ENCODE peak calls at places on chromosomes 1 and 21, in eight cellular contexts. One of them, this sample, is unnamed.

GRCh38 chr1:19013826-19014548 is 57.5 kb upstream of the IFFO2 start:
- DNase-seq in fibroblast of lung: no peak
- DNase-seq in ureter: no peak
- DNase-seq in naive thymus-derived CD4-positive, alpha-beta T cell: no peak
- DNase-seq in HL-60: no peak
- DNase-seq in EL: no peak
- DNase-seq in Right ventricle myocardium superior: no peak
- DNase-seq in HFFc6: no peak
- DNase-seq in this sample: no peak

GRCh38 chr1:110829955-110830553 is 42.9 kb upstream of the CD53 start:
- DNase-seq in fibroblast of lung: peak
- DNase-seq in naive thymus-derived CD4-positive, alpha-beta T cell: peak
- DNase-seq in ureter: no peak
- DNase-seq in HFFc6: no peak
- DNase-seq in Right ventricle myocardium superior: no peak
- DNase-seq in HL-60: peak
- DNase-seq in EL: peak
- DNase-seq in this sample: peak

GRCh38 chr1:246428542-246429308 is 78.4 kb downstream of the SMYD3 start:
- DNase-seq in fibroblast of lung: peak
- DNase-seq in Right ventricle myocardium superior: no peak
- DNase-seq in ureter: no peak
- DNase-seq in HL-60: peak
- DNase-seq in HFFc6: peak
- DNase-seq in naive thymus-derived CD4-positive, alpha-beta T cell: no peak
- DNase-seq in EL: peak
- DNase-seq in this sample: peak

GRCh38 chr21:16945580-16945979 is 567.3 kb upstream of the CXADR start:
- DNase-seq in ureter: no peak
- DNase-seq in EL: no peak
- DNase-seq in naive thymus-derived CD4-positive, alpha-beta T cell: no peak
- DNase-seq in HFFc6: no peak
- DNase-seq in HL-60: no peak
- DNase-seq in fibroblast of lung: no peak
- DNase-seq in Right ventricle myocardium superior: no peak
- DNase-seq in this sample: no peak

GRCh38 chr1:162878000-162878596 is 17.1 kb upstream of the CCDC190 start:
- DNase-seq in fibroblast of lung: peak
- DNase-seq in Right ventricle myocardium superior: peak
- DNase-seq in ureter: peak
- DNase-seq in HFFc6: peak
- DNase-seq in HL-60: peak
- DNase-seq in naive thymus-derived CD4-positive, alpha-beta T cell: no peak
- DNase-seq in EL: peak
- DNase-seq in this sample: peak

GRCh38 chr1:226649780-226650179 is 89.3 kb downstream of the ITPKB start:
- DNase-seq in ureter: no peak
- DNase-seq in fibroblast of lung: peak
- DNase-seq in HL-60: no peak
- DNase-seq in EL: peak
- DNase-seq in HFFc6: peak
- DNase-seq in Right ventricle myocardium superior: peak
- DNase-seq in naive thymus-derived CD4-positive, alpha-beta T cell: peak
- DNase-seq in this sample: no peak

GRCh38 chr1:61160526-61160925 is 78.2 kb downstream of the NFIA start:
- DNase-seq in ureter: no peak
- DNase-seq in HL-60: no peak
- DNase-seq in fibroblast of lung: no peak
- DNase-seq in Right ventricle myocardium superior: no peak
- DNase-seq in naive thymus-derived CD4-positive, alpha-beta T cell: no peak
- DNase-seq in EL: no peak
- DNase-seq in HFFc6: peak
- DNase-seq in this sample: no peak

GRCh38 chr1:245956225-245956624 is 550.9 kb downstream of the SMYD3 start:
- DNase-seq in fibroblast of lung: no peak
- DNase-seq in HFFc6: peak
- DNase-seq in naive thymus-derived CD4-positive, alpha-beta T cell: peak
- DNase-seq in HL-60: no peak
- DNase-seq in EL: peak
- DNase-seq in ureter: no peak
- DNase-seq in Right ventricle myocardium superior: no peak
- DNase-seq in this sample: no peak

GRCh38 chr1:94676686-94677085 is 135.1 kb upstream of the F3 start:
- DNase-seq in fibroblast of lung: no peak
- DNase-seq in Right ventricle myocardium superior: no peak
- DNase-seq in ureter: no peak
- DNase-seq in EL: no peak
- DNase-seq in HL-60: no peak
- DNase-seq in naive thymus-derived CD4-positive, alpha-beta T cell: no peak
- DNase-seq in HFFc6: no peak
- DNase-seq in this sample: no peak

GRCh38 chr1:43460988-43461693 is 7.4 kb upstream of the HYI start:
- DNase-seq in fibroblast of lung: peak
- DNase-seq in HFFc6: no peak
- DNase-seq in Right ventricle myocardium superior: no peak
- DNase-seq in EL: no peak
- DNase-seq in naive thymus-derived CD4-positive, alpha-beta T cell: no peak
- DNase-seq in ureter: no peak
- DNase-seq in HL-60: peak
- DNase-seq in this sample: no peak

GRCh38 chr1:233945573-233945972 is 41.1 kb downstream of the SLC35F3 start:
- DNase-seq in HFFc6: no peak
- DNase-seq in HL-60: no peak
- DNase-seq in fibroblast of lung: no peak
- DNase-seq in Right ventricle myocardium superior: no peak
- DNase-seq in ureter: no peak
- DNase-seq in EL: no peak
- DNase-seq in naive thymus-derived CD4-positive, alpha-beta T cell: no peak
- DNase-seq in this sample: peak

GRCh38 chr1:148264374-148265276 is 112.5 kb upstream of the NBPF11 start:
- DNase-seq in HFFc6: peak
- DNase-seq in fibroblast of lung: peak
- DNase-seq in HL-60: no peak
- DNase-seq in ureter: no peak
- DNase-seq in Right ventricle myocardium superior: no peak
- DNase-seq in naive thymus-derived CD4-positive, alpha-beta T cell: no peak
- DNase-seq in EL: peak
- DNase-seq in this sample: no peak

GRCh38 chr1:171742577-171742922 is 685 bp upstream of the VAMP4 start:
- DNase-seq in EL: peak
- DNase-seq in HL-60: peak
- DNase-seq in naive thymus-derived CD4-positive, alpha-beta T cell: no peak
- DNase-seq in fibroblast of lung: peak
- DNase-seq in HFFc6: peak
- DNase-seq in ureter: peak
- DNase-seq in Right ventricle myocardium superior: peak
- DNase-seq in this sample: peak

GRCh38 chr1:58849556-58849955 is 65.7 kb upstream of the JUN start:
- DNase-seq in HL-60: no peak
- DNase-seq in EL: no peak
- DNase-seq in naive thymus-derived CD4-positive, alpha-beta T cell: no peak
- DNase-seq in Right ventricle myocardium superior: no peak
- DNase-seq in ureter: no peak
- DNase-seq in HFFc6: no peak
- DNase-seq in fibroblast of lung: no peak
- DNase-seq in this sample: no peak

GRCh38 chr1:151059342-151060240 is at the start of gene CDC42SE1:
- DNase-seq in HL-60: peak
- DNase-seq in HFFc6: peak
- DNase-seq in ureter: peak
- DNase-seq in naive thymus-derived CD4-positive, alpha-beta T cell: peak
- DNase-seq in fibroblast of lung: peak
- DNase-seq in EL: peak
- DNase-seq in Right ventricle myocardium superior: peak
- DNase-seq in this sample: peak